ENCODE peak calls at places on chromosome 10, in nine cellular contexts. C is Peyer's patch, G is sigmoid colon, W is transverse colon, D is esophagus squamous epithelium, X is suprapubic skin, F is thyroid gland, J is HCT116, R is K562. P is an unnamed sample.
A peak's percentile ranks its signal among the peaks of the same experiment; 100 is the strongest.

GRCh38 chr10:114420811-114421485 is 16.6 kb upstream of the AFAP1L2 start:
- DNase-seq in F (no peak), C (peak; percentile 19), W (no peak), J (no peak), R (no peak), G (no peak), D (no peak), X (no peak), P (no peak)

GRCh38 chr10:31528834-31529233 is 209.8 kb downstream of the ZEB1 start:
- DNase-seq in D (no peak), W (no peak), R (no peak), F (no peak), J (no peak), X (no peak), G (no peak), C (no peak), P (no peak)

GRCh38 chr10:27745719-27746363 is at the start of gene MKX:
- DNase-seq in C (peak; percentile 54), F (peak; percentile 51), G (peak; percentile 87), R (no peak), D (no peak), X (peak; percentile 74), W (peak; percentile 37), J (no peak), P (peak; percentile 91)

GRCh38 chr10:125548878-125549277 is 134.1 kb downstream of the TEX36 start:
- DNase-seq in D (no peak), J (no peak), X (no peak), R (no peak), F (peak; percentile 55), W (no peak), C (no peak), G (no peak), P (no peak)

GRCh38 chr10:86862373-86862772 is 95.0 kb downstream of the MMRN2 start:
- DNase-seq in R (no peak), D (no peak), J (no peak), W (no peak), X (no peak), G (no peak), F (no peak), C (no peak), P (no peak)

GRCh38 chr10:20959178-20959577 is 62.1 kb upstream of the NEBL start:
- DNase-seq in C (no peak), F (no peak), J (no peak), R (no peak), W (no peak), D (no peak), X (no peak), G (no peak), P (no peak)

GRCh38 chr10:79452174-79452611 is 6.8 kb upstream of the ZCCHC24 start:
- DNase-seq in D (no peak), R (peak; percentile 53), X (no peak), C (peak; percentile 33), W (no peak), G (no peak), J (no peak), F (no peak), P (no peak)

GRCh38 chr10:131899695-131900349 is 986 bp upstream of the PPP2R2D start:
- DNase-seq in J (no peak), C (no peak), D (no peak), G (peak; percentile 35), X (no peak), F (no peak), W (no peak), R (no peak), P (peak; percentile 21)

GRCh38 chr10:116769791-116770190 is 27.4 kb upstream of the HSPA12A start:
- DNase-seq in D (no peak), G (peak; percentile 59), F (no peak), W (no peak), X (peak; percentile 42), C (no peak), J (no peak), R (no peak), P (peak; percentile 66)

GRCh38 chr10:24762966-24763623 is 39.4 kb upstream of the ARHGAP21 start:
- DNase-seq in C (no peak), J (no peak), R (no peak), X (no peak), D (no peak), W (no peak), F (no peak), G (no peak), P (no peak)

GRCh38 chr10:9060314-9060713 is 1005.8 kb downstream of the GATA3 start:
- DNase-seq in F (no peak), W (no peak), G (no peak), C (no peak), J (no peak), D (no peak), R (no peak), X (no peak), P (no peak)

GRCh38 chr10:43039629-43040481 is 37.0 kb upstream of the RET start:
- DNase-seq in W (no peak), C (peak; percentile 38), F (no peak), G (peak; percentile 45), J (no peak), R (no peak), X (no peak), D (no peak), P (no peak)

GRCh38 chr10:78319371-78319770 is 285.7 kb downstream of the RPS24 start:
- DNase-seq in W (no peak), C (peak; percentile 13), X (no peak), D (no peak), G (no peak), J (no peak), F (no peak), R (no peak), P (no peak)

GRCh38 chr10:8392216-8392615 is 337.7 kb downstream of the GATA3 start:
- DNase-seq in C (no peak), F (no peak), X (no peak), D (no peak), W (no peak), R (no peak), J (no peak), G (no peak), P (no peak)

GRCh38 chr10:8058274-8059111 is 4.0 kb downstream of the GATA3 start:
- DNase-seq in F (no peak), X (peak; percentile 57), C (no peak), G (no peak), R (no peak), W (no peak), D (no peak), J (no peak), P (no peak)

GRCh38 chr10:78336402-78336791 is 302.7 kb downstream of the RPS24 start:
- DNase-seq in X (no peak), F (no peak), R (no peak), C (peak; percentile 26), J (no peak), W (no peak), D (no peak), G (no peak), P (peak; percentile 18)

GRCh38 chr10:96130326-96130758 is 245 bp downstream of the ZNF518A start:
- DNase-seq in G (peak; percentile 78), R (peak; percentile 80), C (peak; percentile 87), W (peak; percentile 80), X (peak; percentile 78), D (peak; percentile 23), F (no peak), J (no peak), P (no peak)

GRCh38 chr10:21732067-21732772 is 198.2 kb downstream of the MLLT10 start:
- DNase-seq in J (peak; percentile 44), C (peak; percentile 52), W (peak; percentile 26), G (peak; percentile 86), F (peak; percentile 63), D (no peak), X (no peak), R (peak; percentile 74), P (peak; percentile 80)

GRCh38 chr10:100528885-100529472 is 692 bp downstream of the NDUFB8 start:
- DNase-seq in J (no peak), F (no peak), R (no peak), W (no peak), G (peak; percentile 67), X (no peak), D (no peak), C (no peak), P (no peak)

GRCh38 chr10:127424594-127425264 is 124.4 kb upstream of the NPS start:
- DNase-seq in F (no peak), J (no peak), W (no peak), D (no peak), R (no peak), X (no peak), G (peak; percentile 83), C (no peak), P (no peak)
- H3K27ac ChIP-seq in F (no peak overlapping the region), J (no peak overlapping the region), W (no peak overlapping the region), D (no peak overlapping the region), R (no peak overlapping the region), X (no peak overlapping the region), G (peak overlapping the region; percentile 22), C (peak overlapping the region; percentile 13), P (no peak overlapping the region)

GRCh38 chr10:46022978-46023702 is 7.3 kb downstream of the NCOA4 start:
- DNase-seq in F (peak; percentile 89), X (peak; percentile 94), G (peak; percentile 93), R (peak; percentile 94), W (peak; percentile 93), C (peak; percentile 95), J (peak; percentile 74), D (peak; percentile 40), P (peak; percentile 87)
- TF ChIP-seq POLR2A in F (peak; percentile 66), X (no peak), G (no peak), R (peak; percentile 67), W (peak; percentile 64), C (peak; percentile 70), J (no peak), D (no peak), P (no peak)

GRCh38 chr10:60607409-60607808 is 170.9 kb upstream of the CDK1 start:
- DNase-seq in X (no peak), W (no peak), J (no peak), D (no peak), R (no peak), G (no peak), C (no peak), F (no peak), P (no peak)
- H3K4me3 ChIP-seq in X (no peak overlapping the region), W (no peak overlapping the region), J (no peak overlapping the region), D (no peak overlapping the region), R (no peak overlapping the region), G (no peak overlapping the region), C (no peak overlapping the region), F (no peak overlapping the region), P (no peak overlapping the region)

DNA sequence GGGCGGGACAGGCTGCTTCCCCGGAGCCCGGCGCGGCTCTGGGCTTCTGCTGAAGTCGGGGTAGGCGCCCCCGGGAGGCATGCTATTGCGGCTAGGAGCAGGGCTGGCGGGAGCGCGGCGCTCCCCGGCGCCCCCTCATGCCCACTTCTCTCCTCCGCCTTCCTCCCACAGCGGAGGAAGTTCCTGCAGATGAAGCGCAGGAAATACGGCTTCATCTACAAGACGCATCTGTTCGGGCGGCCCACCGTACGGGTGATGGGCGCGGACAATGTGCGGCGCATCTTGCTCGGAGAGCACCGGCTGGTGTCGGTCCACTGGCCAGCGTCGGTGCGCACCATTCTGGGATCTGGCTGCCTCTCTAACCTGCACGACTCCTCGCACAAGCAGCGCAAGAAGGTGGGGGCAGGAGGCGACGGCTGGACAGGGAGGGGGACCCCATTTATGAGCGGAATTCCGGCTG is 474 bp downstream of the CYP26A1 start:
- DNase-seq in J (no peak), D (no peak), R (no peak), W (no peak), G (no peak), X (no peak), F (no peak), C (no peak), P (no peak)
- H3K27ac ChIP-seq in J (no peak overlapping the region), D (no peak overlapping the region), R (no peak overlapping the region), W (no peak overlapping the region), G (no peak overlapping the region), X (no peak overlapping the region), F (no peak overlapping the region), C (no peak overlapping the region), P (no peak overlapping the region)

GRCh38 chr10:5888843-5889623 is 660 bp downstream of the ANKRD16 start:
- DNase-seq in G (peak; percentile 70), C (peak; percentile 61), J (no peak), W (peak; percentile 51), X (peak; percentile 69), R (no peak), F (peak; percentile 37), D (no peak), P (no peak)
- TF ChIP-seq POLR2A in G (no peak), C (no peak), J (no peak), W (no peak), X (no peak), R (no peak), F (no peak), D (no peak), P (no peak)